ENCODE peak calls at places on chromosomes 12 and 14, in four cellular contexts. N, H, Z and Q are unnamed samples.

GRCh38 chr12:104974626-104975290 is 11.4 kb upstream of the NOPCHAP1 start:
- DNase-seq in N (no peak), H (peak), Z (peak), Q (peak)

GRCh38 chr12:28222959-28223662 is 32.9 kb downstream of the CCDC91 start:
- DNase-seq in N (no peak), H (no peak), Z (no peak), Q (no peak)

GRCh38 chr14:71688576-71688975 is 243.7 kb upstream of the RGS6 start:
- DNase-seq in N (no peak), H (peak), Z (no peak), Q (no peak)

GRCh38 chr12:109542014-109542413 is 31.3 kb downstream of the MMAB start:
- DNase-seq in N (no peak), H (no peak), Z (no peak), Q (no peak)

GRCh38 chr14:63493246-63493645 is 49.9 kb downstream of the PPP2R5E start:
- DNase-seq in N (no peak), H (no peak), Z (no peak), Q (no peak)

GRCh38 chr14:74510955-74511354 is 17.4 kb downstream of the ISCA2 start:
- DNase-seq in N (no peak), H (peak), Z (no peak), Q (no peak)

GRCh38 chr12:99386907-99387306 is 260.6 kb upstream of the GARIN6 start:
- DNase-seq in N (no peak), H (peak), Z (no peak), Q (no peak)

GRCh38 chr12:57605308-57606015 is 838 bp downstream of the DTX3 start:
- DNase-seq in N (no peak), H (no peak), Z (no peak), Q (no peak)

GRCh38 chr12:115024531-115024930 is 340.6 kb upstream of the TBX3 start:
- DNase-seq in N (no peak), H (no peak), Z (no peak), Q (no peak)

GRCh38 chr14:99562848-99563748 is 40.9 kb downstream of the CCDC85C start:
- DNase-seq in N (no peak), H (no peak), Z (peak), Q (peak)

GRCh38 chr14:36835145-36835544 is 173.5 kb downstream of the PAX9 start:
- DNase-seq in N (no peak), H (no peak), Z (no peak), Q (no peak)

GRCh38 chr12:124639407-124639806 is 72.0 kb upstream of the NCOR2 start:
- DNase-seq in N (no peak), H (no peak), Z (no peak), Q (no peak)

GRCh38 chr12:96371138-96371786 is 29.0 kb downstream of the CDK17 start:
- DNase-seq in N (no peak), H (no peak), Z (no peak), Q (no peak)

GRCh38 chr12:114729731-114730130 is 45.8 kb upstream of the TBX3 start:
- DNase-seq in N (no peak), H (peak), Z (no peak), Q (no peak)

GRCh38 chr12:15629108-15629507 is 160.1 kb downstream of the EPS8 start:
- DNase-seq in N (no peak), H (peak), Z (peak), Q (peak)